ENCODE peak calls at places on chromosomes 5 and 9, in five cellular contexts. T is IMR-90, R is neuronal stem cell, X is H1, M is mesenchymal stem cell. K is an unnamed sample. For H3K9me3, the result is how much of the 10 kb centered on the place peaks cover.

GRCh38 chr5:108380531-108381021 is 1.3 kb downstream of the FBXL17 start:
- DNase-seq in R (peak), T (peak), X (no peak), M (peak), K (peak)

GRCh38 chr5:143143973-143144372 is 259.5 kb downstream of the NR3C1 start:
- DNase-seq in M (no peak), X (no peak), R (no peak), T (peak), K (no peak)

GRCh38 chr5:160525471-160526261 is 104.0 kb downstream of the PTTG1 start:
- DNase-seq in R (no peak), M (no peak), X (no peak), T (no peak), K (no peak)

GRCh38 chr5:38830521-38831051 is 15.2 kb upstream of the OSMR start:
- DNase-seq in M (peak), T (peak), R (no peak), X (no peak), K (no peak)

GRCh38 chr9:127557466-127557869 is 54.6 kb upstream of the STXBP1 start:
- DNase-seq in M (peak), T (no peak), X (no peak), R (no peak), K (no peak)

GRCh38 chr9:121958530-121958929 is 134.6 kb downstream of the TTLL11 start:
- DNase-seq in R (no peak), T (peak), X (no peak), M (no peak), K (no peak)

GRCh38 chr9:445033-445432 is 230.4 kb downstream of the DOCK8 start:
- DNase-seq in T (no peak), R (no peak), X (no peak), M (peak), K (no peak)

GRCh38 chr5:134113908-134114875 is at the start of gene TCF7:
- DNase-seq in T (peak), X (peak), M (peak), R (peak), K (peak)

GRCh38 chr5:109959652-109960051 is 269.9 kb downstream of the MAN2A1 start:
- DNase-seq in T (no peak), X (no peak), M (no peak), R (no peak), K (no peak)

GRCh38 chr9:80842383-80842782 is 847.0 kb downstream of the TLE1 start:
- DNase-seq in T (no peak), X (no peak), M (no peak), R (no peak), K (no peak)

GRCh38 chr5:136012041-136012804 is 16.6 kb upstream of the TGFBI start:
- DNase-seq in T (peak), X (no peak), M (peak), R (no peak), K (no peak)

GRCh38 chr5:153445875-153446567 is 44.4 kb upstream of the GRIA1 start:
- DNase-seq in M (peak), R (no peak), T (no peak), X (no peak), K (no peak)

GRCh38 chr5:142286111-142286510 is 38.7 kb downstream of the SPRY4 start:
- DNase-seq in T (no peak), R (no peak), M (no peak), X (no peak), K (no peak)

GRCh38 chr5:66242050-66242449 is 98.0 kb downstream of the SREK1 start:
- DNase-seq in X (no peak), M (no peak), R (no peak), T (no peak), K (no peak)

GRCh38 chr9:115170674-115171073 is 52.7 kb upstream of the TNC start:
- DNase-seq in X (no peak), R (no peak), M (peak), T (peak), K (peak)

GRCh38 chr5:89313044-89313443 is 430.1 kb upstream of the MEF2C start:
- DNase-seq in X (no peak), M (peak), T (peak), R (no peak), K (no peak)

GRCh38 chr5:158461240-158461854 is 602.4 kb upstream of the CLINT1 start:
- DNase-seq in X (no peak), T (no peak), M (no peak), R (no peak), K (no peak)

GRCh38 chr5:158456756-158457155 is 597.8 kb upstream of the CLINT1 start:
- DNase-seq in T (peak), M (peak), R (no peak), X (no peak), K (no peak)

GRCh38 chr5:158462349-158463114 is 603.6 kb upstream of the CLINT1 start:
- DNase-seq in M (no peak), T (no peak), R (no peak), X (no peak), K (no peak)

GRCh38 chr5:158456241-158456640 is 597.3 kb upstream of the CLINT1 start:
- DNase-seq in X (no peak), T (no peak), R (no peak), M (no peak), K (no peak)

DNA sequence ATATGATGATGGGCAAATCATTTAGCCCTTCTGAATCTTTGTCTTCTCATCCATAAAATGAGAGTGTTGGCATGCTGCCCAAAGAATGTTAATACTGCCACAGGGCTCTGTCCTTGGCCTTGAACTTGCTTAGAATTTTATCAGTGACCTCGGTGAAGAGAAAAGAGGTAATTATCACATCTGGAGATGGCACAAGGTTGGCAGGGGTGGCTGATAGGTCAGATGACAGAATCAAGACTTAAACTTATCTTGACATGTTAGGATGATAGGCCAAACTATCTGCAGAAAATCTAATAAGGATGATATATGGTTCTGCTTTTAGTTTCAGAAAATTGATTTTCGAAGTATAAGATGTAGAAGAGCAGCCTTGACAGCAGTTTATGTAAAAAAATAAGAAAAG is 599.1 kb upstream of the CLINT1 start:
- DNase-seq in X (no peak), R (no peak), T (no peak), M (no peak), K (no peak)
- H3K9me3 ChIP-seq in X (under half), R (under half), T (under half), M (under half), K (under half)

DNA sequence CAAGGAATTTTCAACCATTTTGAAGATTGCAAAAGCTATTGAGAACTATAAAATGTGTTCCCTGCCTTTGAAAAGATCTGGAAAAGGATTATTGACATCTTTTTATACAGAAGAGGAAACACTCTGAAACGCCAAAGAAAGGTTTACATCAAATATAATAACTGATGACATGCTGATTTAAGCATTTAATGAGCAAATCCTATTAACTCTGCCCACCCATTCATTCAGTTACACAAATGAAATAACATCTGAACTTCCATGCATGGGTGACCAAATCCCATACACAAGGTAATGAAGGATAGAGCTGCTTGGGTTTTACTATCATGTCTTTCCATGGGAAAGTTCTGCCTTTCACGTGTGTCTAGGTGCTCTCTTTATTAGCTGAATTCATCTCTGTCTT is 589.4 kb upstream of the WWC1 start:
- DNase-seq in M (no peak), R (no peak), X (no peak), T (no peak), K (no peak)
- H2BK15ac ChIP-seq in M (no peak), R (no peak), X (no peak), T (peak), K (no peak)

GRCh38 chr5:35908266-35908665 is 30.2 kb downstream of the CAPSL start:
- DNase-seq in R (no peak), M (no peak), X (no peak), T (no peak), K (no peak)
- H2BK5ac ChIP-seq in R (no peak), M (no peak), X (no peak), T (no peak), K (no peak)

DNA sequence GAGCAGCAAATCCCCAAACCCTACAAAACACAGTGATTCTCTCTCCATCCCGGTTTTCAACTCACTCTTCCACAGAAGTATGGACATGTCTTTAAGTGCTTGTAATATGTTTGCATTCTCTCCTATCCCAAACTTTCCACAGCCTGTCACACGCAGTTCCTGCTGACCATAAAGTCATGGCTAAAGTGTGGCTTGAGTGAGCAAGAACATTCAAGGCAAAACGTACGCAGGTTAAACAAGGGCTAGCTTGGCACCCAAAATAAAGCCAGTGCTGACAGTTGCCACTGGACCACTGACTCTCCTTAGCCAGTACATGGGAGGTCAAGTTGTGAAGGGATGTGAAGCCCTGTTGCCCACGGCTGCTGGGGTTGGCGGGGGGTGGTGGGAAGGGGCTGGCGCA is 211.1 kb upstream of the IRX1 start:
- DNase-seq in T (no peak), X (no peak), M (no peak), R (no peak), K (no peak)
- H3K9me3 ChIP-seq in T (half or more), X (under half), M (under half), R (under half), K (under half)

K was measured in H9.